ENCODE peak calls at places on chromosomes 3 and 15, in seven cellular contexts. One of them, this sample, is unnamed.

GRCh38 chr15:58179741-58180381 is 41.7 kb downstream of the AQP9 start:
- DNase-seq in NB4: no peak
- DNase-seq in NCI-H345: no peak
- DNase-seq in tibial artery: no peak
- DNase-seq in GM12891: no peak
- DNase-seq in MCF 10A: no peak
- DNase-seq in RPMI7951: peak
- DNase-seq in this sample: peak

GRCh38 chr15:47566610-47567009 is 150.7 kb upstream of the SEMA6D start:
- DNase-seq in tibial artery: no peak
- DNase-seq in NCI-H345: no peak
- DNase-seq in MCF 10A: no peak
- DNase-seq in NB4: no peak
- DNase-seq in RPMI7951: no peak
- DNase-seq in GM12891: no peak
- DNase-seq in this sample: no peak

GRCh38 chr3:195394024-195394423 is 48.8 kb downstream of the ACAP2 start:
- DNase-seq in NB4: no peak
- DNase-seq in RPMI7951: no peak
- DNase-seq in tibial artery: no peak
- DNase-seq in NCI-H345: no peak
- DNase-seq in GM12891: peak
- DNase-seq in MCF 10A: no peak
- DNase-seq in this sample: no peak

GRCh38 chr3:173770796-173771573 is 373.4 kb downstream of the NLGN1 start:
- DNase-seq in GM12891: no peak
- DNase-seq in MCF 10A: peak
- DNase-seq in NCI-H345: no peak
- DNase-seq in NB4: no peak
- DNase-seq in tibial artery: no peak
- DNase-seq in RPMI7951: no peak
- DNase-seq in this sample: no peak

GRCh38 chr3:13400114-13400696 is 19.9 kb downstream of the NUP210 start:
- DNase-seq in GM12891: no peak
- DNase-seq in RPMI7951: no peak
- DNase-seq in NB4: no peak
- DNase-seq in tibial artery: no peak
- DNase-seq in NCI-H345: no peak
- DNase-seq in MCF 10A: no peak
- DNase-seq in this sample: no peak

GRCh38 chr3:126126292-126126691 is 42.4 kb upstream of the SLC41A3 start:
- DNase-seq in tibial artery: no peak
- DNase-seq in NCI-H345: no peak
- DNase-seq in RPMI7951: no peak
- DNase-seq in NB4: no peak
- DNase-seq in GM12891: no peak
- DNase-seq in MCF 10A: no peak
- DNase-seq in this sample: no peak

GRCh38 chr3:104628185-104628789 is 738.4 kb upstream of the ALCAM start:
- DNase-seq in NCI-H345: no peak
- DNase-seq in NB4: peak
- DNase-seq in RPMI7951: peak
- DNase-seq in MCF 10A: peak
- DNase-seq in tibial artery: no peak
- DNase-seq in GM12891: peak
- DNase-seq in this sample: peak

GRCh38 chr15:53378096-53378620 is 381.3 kb downstream of the WDR72 start:
- DNase-seq in NB4: no peak
- DNase-seq in tibial artery: no peak
- DNase-seq in RPMI7951: no peak
- DNase-seq in GM12891: no peak
- DNase-seq in MCF 10A: no peak
- DNase-seq in NCI-H345: no peak
- DNase-seq in this sample: no peak

GRCh38 chr3:147797095-147797494 is 387.9 kb downstream of the ZIC1 start:
- DNase-seq in NCI-H345: no peak
- DNase-seq in NB4: no peak
- DNase-seq in GM12891: no peak
- DNase-seq in MCF 10A: no peak
- DNase-seq in tibial artery: no peak
- DNase-seq in RPMI7951: peak
- DNase-seq in this sample: no peak

GRCh38 chr3:43181202-43181910 is 75.5 kb upstream of the POMGNT2 start:
- DNase-seq in RPMI7951: no peak
- DNase-seq in MCF 10A: peak
- DNase-seq in NCI-H345: no peak
- DNase-seq in NB4: no peak
- DNase-seq in tibial artery: no peak
- DNase-seq in GM12891: peak
- DNase-seq in this sample: peak

GRCh38 chr3:62665627-62666433 is 209.4 kb downstream of the CADPS start:
- DNase-seq in RPMI7951: peak
- DNase-seq in tibial artery: peak
- DNase-seq in NCI-H345: peak
- DNase-seq in NB4: peak
- DNase-seq in GM12891: no peak
- DNase-seq in MCF 10A: peak
- DNase-seq in this sample: peak

GRCh38 chr3:33071181-33071580 is 25.8 kb downstream of the GLB1 start:
- DNase-seq in GM12891: no peak
- DNase-seq in NB4: no peak
- DNase-seq in MCF 10A: no peak
- DNase-seq in tibial artery: no peak
- DNase-seq in NCI-H345: no peak
- DNase-seq in RPMI7951: no peak
- DNase-seq in this sample: no peak

GRCh38 chr3:120129718-120130117 is 35.5 kb upstream of the GSK3B start:
- DNase-seq in NB4: no peak
- DNase-seq in tibial artery: no peak
- DNase-seq in RPMI7951: no peak
- DNase-seq in MCF 10A: no peak
- DNase-seq in GM12891: no peak
- DNase-seq in NCI-H345: no peak
- DNase-seq in this sample: peak

GRCh38 chr15:45522179-45522930 is at the start of gene SLC30A4:
- DNase-seq in MCF 10A: peak
- DNase-seq in GM12891: peak
- DNase-seq in RPMI7951: peak
- DNase-seq in NB4: peak
- DNase-seq in NCI-H345: peak
- DNase-seq in tibial artery: peak
- DNase-seq in this sample: peak

GRCh38 chr3:184320099-184320445 is 5.7 kb downstream of the EIF4G1 start:
- DNase-seq in MCF 10A: peak
- DNase-seq in tibial artery: peak
- DNase-seq in GM12891: no peak
- DNase-seq in RPMI7951: peak
- DNase-seq in NCI-H345: peak
- DNase-seq in NB4: peak
- DNase-seq in this sample: peak

GRCh38 chr3:143037867-143038266 is 36.5 kb downstream of the U2SURP start:
- DNase-seq in NCI-H345: no peak
- DNase-seq in MCF 10A: peak
- DNase-seq in tibial artery: no peak
- DNase-seq in RPMI7951: no peak
- DNase-seq in NB4: peak
- DNase-seq in GM12891: no peak
- DNase-seq in this sample: no peak

GRCh38 chr15:38991701-38992100 is 427.1 kb upstream of the RASGRP1 start:
- DNase-seq in MCF 10A: no peak
- DNase-seq in tibial artery: no peak
- DNase-seq in GM12891: no peak
- DNase-seq in NCI-H345: no peak
- DNase-seq in NB4: no peak
- DNase-seq in RPMI7951: peak
- DNase-seq in this sample: no peak

GRCh38 chr15:68484696-68485400 is 52.9 kb upstream of the ITGA11 start:
- DNase-seq in MCF 10A: peak
- DNase-seq in tibial artery: peak
- DNase-seq in NB4: no peak
- DNase-seq in GM12891: no peak
- DNase-seq in NCI-H345: no peak
- DNase-seq in RPMI7951: peak
- DNase-seq in this sample: no peak

GRCh38 chr3:158801200-158801599 is 654 bp upstream of the MFSD1 start:
- DNase-seq in NB4: peak
- DNase-seq in MCF 10A: no peak
- DNase-seq in NCI-H345: no peak
- DNase-seq in RPMI7951: peak
- DNase-seq in GM12891: no peak
- DNase-seq in tibial artery: no peak
- DNase-seq in this sample: peak

GRCh38 chr3:117622130-117622841 is 912.7 kb downstream of the TUSC7 start:
- DNase-seq in RPMI7951: no peak
- DNase-seq in NCI-H345: peak
- DNase-seq in NB4: no peak
- DNase-seq in tibial artery: no peak
- DNase-seq in MCF 10A: peak
- DNase-seq in GM12891: no peak
- DNase-seq in this sample: peak

GRCh38 chr3:57169872-57170623 is 4.9 kb upstream of the IL17RD start:
- DNase-seq in tibial artery: peak
- DNase-seq in GM12891: peak
- DNase-seq in NB4: peak
- DNase-seq in MCF 10A: peak
- DNase-seq in NCI-H345: peak
- DNase-seq in RPMI7951: peak
- DNase-seq in this sample: peak

GRCh38 chr3:69085543-69086132 is 901 bp downstream of the ARL6IP5 start:
- DNase-seq in NCI-H345: peak
- DNase-seq in GM12891: no peak
- DNase-seq in RPMI7951: peak
- DNase-seq in MCF 10A: peak
- DNase-seq in tibial artery: peak
- DNase-seq in NB4: peak
- DNase-seq in this sample: peak

GRCh38 chr15:68408526-68408925 is 23.4 kb downstream of the ITGA11 start:
- DNase-seq in NCI-H345: no peak
- DNase-seq in MCF 10A: no peak
- DNase-seq in RPMI7951: no peak
- DNase-seq in GM12891: no peak
- DNase-seq in tibial artery: no peak
- DNase-seq in NB4: no peak
- DNase-seq in this sample: no peak

GRCh38 chr15:42608110-42608531 is 32.7 kb downstream of the STARD9 start:
- DNase-seq in RPMI7951: peak
- DNase-seq in NCI-H345: no peak
- DNase-seq in GM12891: no peak
- DNase-seq in MCF 10A: no peak
- DNase-seq in tibial artery: no peak
- DNase-seq in NB4: peak
- DNase-seq in this sample: no peak

GRCh38 chr3:106302451-106303221 is 433.8 kb upstream of the CBLB start:
- DNase-seq in RPMI7951: no peak
- DNase-seq in MCF 10A: no peak
- DNase-seq in NCI-H345: no peak
- DNase-seq in NB4: no peak
- DNase-seq in GM12891: no peak
- DNase-seq in tibial artery: no peak
- DNase-seq in this sample: no peak

This sample was measured in epithelial cell of esophagus.